ENCODE peak calls at places on chromosomes 12 and 14, in seven cellular contexts. D, G, H, Y, E, S and W are unnamed samples.

GRCh38 chr14:28823245-28823644 is 56.7 kb downstream of the FOXG1 start:
- DNase-seq in D (no peak), G (no peak), H (no peak), Y (no peak), E (no peak), S (no peak), W (no peak)

GRCh38 chr14:70052990-70053389 is 135.8 kb downstream of the SLC8A3 start:
- DNase-seq in D (no peak), G (peak), H (peak), Y (peak), E (peak), S (peak), W (peak)

GRCh38 chr12:25550186-25550585 is 2.9 kb downstream of the LMNTD1 start:
- DNase-seq in D (no peak), G (no peak), H (peak), Y (peak), E (no peak), S (no peak), W (no peak)

GRCh38 chr12:52203126-52203921 is 11.5 kb upstream of the KRT80 start:
- DNase-seq in D (no peak), G (no peak), H (peak), Y (no peak), E (peak), S (peak), W (peak)

GRCh38 chr14:89855961-89856360 is 98.6 kb downstream of the EFCAB11 start:
- DNase-seq in D (no peak), G (no peak), H (peak), Y (peak), E (no peak), S (no peak), W (no peak)

GRCh38 chr14:54083549-54084239 is 127.1 kb upstream of the BMP4 start:
- DNase-seq in D (no peak), G (no peak), H (no peak), Y (peak), E (no peak), S (no peak), W (no peak)

GRCh38 chr12:23063206-23063605 is 438.2 kb downstream of the ETNK1 start:
- DNase-seq in D (no peak), G (no peak), H (no peak), Y (no peak), E (no peak), S (no peak), W (no peak)

GRCh38 chr12:100798799-100799198 is 4.2 kb downstream of the ANO4 start:
- DNase-seq in D (no peak), G (no peak), H (no peak), Y (peak), E (peak), S (no peak), W (no peak)

GRCh38 chr14:26204362-26204953 is 393.4 kb downstream of the NOVA1 start:
- DNase-seq in D (no peak), G (no peak), H (no peak), Y (peak), E (no peak), S (peak), W (no peak)

GRCh38 chr12:16606936-16607335 is 974 bp upstream of the LMO3 start:
- DNase-seq in D (no peak), G (no peak), H (no peak), Y (no peak), E (peak), S (peak), W (no peak)

GRCh38 chr14:97788364-97788763 is 991.2 kb downstream of the VRK1 start:
- DNase-seq in D (no peak), G (no peak), H (no peak), Y (no peak), E (peak), S (no peak), W (no peak)

GRCh38 chr14:87432698-87433097 is 560.3 kb downstream of the GALC start:
- DNase-seq in D (no peak), G (no peak), H (no peak), Y (no peak), E (no peak), S (no peak), W (no peak)

GRCh38 chr12:91381309-91381804 is 198.7 kb upstream of the DCN start:
- DNase-seq in D (peak), G (peak), H (peak), Y (peak), E (peak), S (peak), W (peak)

GRCh38 chr14:73896521-73896920 is 9.9 kb downstream of the ZNF410 start:
- DNase-seq in D (no peak), G (no peak), H (peak), Y (peak), E (no peak), S (no peak), W (no peak)

GRCh38 chr14:75279153-75279738 is 618 bp downstream of the FOS start:
- DNase-seq in D (peak), G (peak), H (no peak), Y (peak), E (peak), S (peak), W (peak)

GRCh38 chr12:52636189-52636588 is 15.8 kb downstream of the KRT2 start:
- DNase-seq in D (no peak), G (no peak), H (no peak), Y (no peak), E (no peak), S (no peak), W (no peak)

GRCh38 chr14:102078840-102079699 is 7.8 kb downstream of the HSP90AA1 start:
- DNase-seq in D (no peak), G (no peak), H (no peak), Y (no peak), E (no peak), S (no peak), W (no peak)

GRCh38 chr14:102081231-102082080 is 5.4 kb downstream of the HSP90AA1 start:
- DNase-seq in D (no peak), G (no peak), H (no peak), Y (no peak), E (no peak), S (no peak), W (no peak)

GRCh38 chr14:102078344-102078743 is 8.5 kb downstream of the HSP90AA1 start:
- DNase-seq in D (no peak), G (no peak), H (no peak), Y (no peak), E (no peak), S (no peak), W (no peak)

GRCh38 chr14:102079700-102079979 is 7.2 kb downstream of the HSP90AA1 start:
- DNase-seq in D (no peak), G (no peak), H (no peak), Y (no peak), E (no peak), S (no peak), W (no peak)

DNA sequence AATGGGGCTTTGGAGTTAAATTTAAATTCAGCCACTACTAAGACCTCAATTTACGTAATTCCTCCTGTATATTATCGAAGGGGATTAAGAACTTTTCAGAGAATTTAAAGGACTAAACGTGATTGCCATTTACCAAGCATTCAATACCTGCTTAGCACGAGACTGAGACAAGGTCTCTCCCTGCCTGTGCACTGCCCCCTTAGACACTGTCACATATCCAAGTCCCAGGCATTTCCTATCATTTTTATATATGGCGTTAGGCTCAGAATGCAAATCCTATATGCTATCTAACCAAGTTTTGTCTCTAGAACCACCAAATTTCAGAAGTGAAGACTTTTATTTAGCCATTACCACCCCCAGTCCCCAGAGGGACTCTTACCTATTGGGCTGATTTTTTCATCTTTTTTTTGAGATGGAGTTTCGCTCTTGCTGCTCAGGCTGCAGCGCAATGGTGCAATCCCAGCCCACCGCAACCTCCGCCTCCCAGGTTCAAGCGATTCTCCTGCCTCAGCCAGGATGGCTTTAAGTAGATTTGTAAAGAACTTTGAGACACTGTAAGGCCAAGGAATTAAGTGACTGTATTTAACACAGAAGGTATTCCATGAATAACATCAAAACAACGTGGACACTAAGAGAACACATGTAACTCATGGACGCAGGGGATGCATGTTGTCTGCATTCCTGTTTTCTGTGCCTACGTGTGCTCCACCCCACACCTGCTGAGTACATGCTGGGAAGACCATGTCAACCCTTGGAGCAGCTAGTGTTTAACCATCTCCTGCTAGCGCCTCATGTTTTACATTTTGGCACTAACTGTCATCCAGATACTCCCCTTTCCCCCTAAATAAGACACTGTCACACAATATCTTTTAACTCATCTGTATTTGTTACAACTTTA is 6.4 kb downstream of the HSP90AA1 start:
- DNase-seq in D (no peak), G (no peak), H (no peak), Y (no peak), E (no peak), S (no peak), W (no peak)
- TF ChIP-seq CTCF in D (no peak), G (no peak), H (no peak), Y (no peak), E (no peak), S (no peak), W (no peak)

DNA sequence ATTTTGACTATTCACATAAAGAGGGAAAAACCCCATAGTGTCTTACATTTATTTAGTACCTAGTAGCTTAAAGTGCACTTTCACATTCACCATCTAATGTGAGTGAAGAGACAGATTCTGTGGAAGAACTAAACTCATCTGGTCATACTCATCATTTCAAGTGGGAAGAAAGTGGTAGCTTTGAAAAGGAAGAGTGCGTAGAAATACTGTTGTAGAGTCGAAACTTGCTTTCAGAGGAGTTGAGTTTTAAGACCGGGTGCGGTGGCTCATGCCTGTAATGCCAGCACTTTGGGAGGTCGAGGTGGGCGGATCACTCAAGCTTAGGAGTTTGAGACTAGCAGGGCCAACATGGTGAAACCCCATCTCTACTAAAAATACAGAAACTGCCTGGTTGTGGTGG is 222.2 kb downstream of the ERC1 start:
- DNase-seq in D (no peak), G (no peak), H (no peak), Y (no peak), E (no peak), S (no peak), W (peak)
- TF ChIP-seq CTCF in D (no peak), G (no peak), H (no peak), Y (no peak), E (no peak), S (no peak), W (no peak)

GRCh38 chr14:57066887-57067513 is 201.7 kb downstream of the EXOC5 start:
- DNase-seq in D (no peak), G (no peak), H (peak), Y (peak), E (peak), S (peak), W (peak)
- TF ChIP-seq CTCF in D (peak), G (no peak), H (no peak), Y (peak), E (peak), S (peak), W (peak)

DNA sequence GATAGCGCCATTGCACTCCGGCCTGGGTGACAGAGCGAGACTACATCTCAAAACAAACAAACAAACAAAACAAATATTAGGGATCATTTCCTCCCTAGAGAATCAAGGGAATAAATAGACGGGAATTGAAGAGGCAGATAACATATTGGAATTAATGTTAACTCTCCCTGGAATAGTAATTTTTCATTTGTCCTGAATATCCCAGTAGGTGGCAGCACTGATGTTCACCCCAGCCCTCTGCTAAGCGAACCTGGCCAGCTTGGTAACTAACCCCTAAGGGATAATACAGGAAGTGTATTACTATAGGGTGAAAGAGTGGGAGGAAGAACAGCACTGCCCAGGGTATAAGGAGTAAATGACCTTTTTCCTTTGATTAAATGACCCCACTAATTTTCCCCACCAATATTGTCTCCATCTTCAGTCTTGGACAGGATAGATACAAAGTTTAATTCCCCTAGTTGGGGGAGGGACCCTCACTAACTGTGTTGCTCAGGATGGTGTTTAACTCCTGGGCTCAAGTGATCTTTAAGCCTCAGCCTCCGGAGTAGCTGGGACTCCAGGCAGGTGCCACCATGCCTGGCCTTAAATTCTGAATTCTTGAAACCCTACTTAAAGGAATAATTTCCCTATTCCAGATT is 40.5 kb downstream of the SLC2A14 start:
- DNase-seq in D (peak), G (peak), H (peak), Y (peak), E (peak), S (peak), W (peak)
- TF ChIP-seq CTCF in D (peak), G (peak), H (peak), Y (peak), E (peak), S (peak), W (peak)

DNA sequence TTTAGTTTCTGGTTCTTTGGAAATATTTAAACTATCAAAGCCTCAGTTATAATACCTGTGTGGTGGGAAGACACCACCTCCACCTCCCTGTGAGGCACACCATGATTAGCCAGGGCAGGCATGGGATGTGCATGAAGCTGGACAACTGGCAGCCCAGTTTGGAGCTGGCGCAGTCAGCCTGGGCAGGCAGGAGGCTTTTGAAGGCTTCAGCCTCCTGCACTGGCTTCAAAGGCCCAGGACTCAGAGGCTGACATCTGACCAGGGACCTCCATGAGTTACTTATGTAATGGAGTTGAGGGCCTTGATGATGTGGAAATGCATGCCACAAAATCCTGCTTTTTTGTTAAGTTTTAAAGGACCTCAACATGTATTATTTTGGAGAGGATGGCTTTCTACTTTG is 30.3 kb downstream of the C14orf132 start:
- DNase-seq in D (no peak), G (no peak), H (no peak), Y (no peak), E (no peak), S (no peak), W (no peak)
- TF ChIP-seq CTCF in D (no peak), G (no peak), H (no peak), Y (no peak), E (no peak), S (no peak), W (no peak)

GRCh38 chr12:14537088-14537487 is 30.6 kb downstream of the PLBD1 start:
- DNase-seq in D (no peak), G (no peak), H (no peak), Y (no peak), E (no peak), S (no peak), W (no peak)
- TF ChIP-seq CTCF in D (no peak), G (no peak), H (no peak), Y (no peak), E (no peak), S (no peak), W (no peak)

GRCh38 chr12:103627189-103627855 is 40.2 kb downstream of the STAB2 start:
- DNase-seq in D (no peak), G (no peak), H (no peak), Y (no peak), E (no peak), S (no peak), W (no peak)

GRCh38 chr12:103623716-103624115 is 36.6 kb downstream of the STAB2 start:
- DNase-seq in D (no peak), G (no peak), H (no peak), Y (no peak), E (no peak), S (no peak), W (no peak)

DNA sequence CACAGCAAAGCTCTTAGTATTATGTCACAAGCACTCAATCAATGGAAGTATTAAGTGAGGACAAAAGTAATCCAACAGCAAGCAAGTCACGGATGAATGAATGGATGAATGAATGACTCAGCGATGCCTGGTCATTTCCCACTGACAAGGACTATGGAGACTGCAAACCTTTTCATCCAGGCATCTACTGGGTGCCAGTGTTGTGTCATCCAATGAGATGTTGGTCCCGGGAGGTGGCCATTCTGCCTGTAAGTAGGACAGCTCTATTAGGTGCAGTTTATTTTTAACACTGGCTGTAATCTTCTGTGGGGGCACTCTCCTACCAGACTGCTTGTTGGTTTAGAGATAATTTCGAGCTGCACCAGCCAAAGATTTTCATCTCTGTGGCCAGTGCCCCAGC is 39.4 kb downstream of the STAB2 start:
- DNase-seq in D (no peak), G (peak), H (peak), Y (no peak), E (peak), S (peak), W (no peak)
- TF ChIP-seq CTCF in D (no peak), G (no peak), H (peak), Y (no peak), E (no peak), S (peak), W (no peak)

GRCh38 chr14:51825926-51826325 is 34.5 kb upstream of the GNG2 start:
- DNase-seq in D (no peak), G (no peak), H (no peak), Y (no peak), E (no peak), S (no peak), W (no peak)

GRCh38 chr14:51824191-51824590 is 36.2 kb upstream of the GNG2 start:
- DNase-seq in D (no peak), G (no peak), H (no peak), Y (no peak), E (no peak), S (no peak), W (no peak)

GRCh38 chr14:51823706-51824105 is 36.7 kb upstream of the GNG2 start:
- DNase-seq in D (no peak), G (peak), H (peak), Y (peak), E (no peak), S (no peak), W (no peak)

GRCh38 chr14:51822499-51822898 is 37.9 kb upstream of the GNG2 start:
- DNase-seq in D (no peak), G (no peak), H (no peak), Y (no peak), E (no peak), S (no peak), W (no peak)

GRCh38 chr14:51828017-51828797 is 32.2 kb upstream of the GNG2 start:
- DNase-seq in D (peak), G (peak), H (peak), Y (peak), E (peak), S (peak), W (peak)
- TF ChIP-seq CTCF in D (no peak), G (no peak), H (no peak), Y (no peak), E (no peak), S (no peak), W (no peak)